ENCODE peak calls at places on chromosome 7, in seven cellular contexts. One of them, this sample, is unnamed. For H3K4me1, the result is how much of the 10 kb centered on the place peaks cover.

GRCh38 chr7:103989785-103990775 is 622 bp upstream of the RELN start:
- DNase-seq in MM.1S: peak
- DNase-seq in mucosa of descending colon: no peak
- DNase-seq in fibroblast of lung: peak
- DNase-seq in colonic mucosa: no peak
- DNase-seq in cardiac muscle cell: peak
- DNase-seq in GM23248: peak
- DNase-seq in this sample: peak

GRCh38 chr7:17041324-17041723 is 159.5 kb upstream of the AGR3 start:
- DNase-seq in MM.1S: no peak
- DNase-seq in mucosa of descending colon: no peak
- DNase-seq in colonic mucosa: no peak
- DNase-seq in GM23248: peak
- DNase-seq in cardiac muscle cell: no peak
- DNase-seq in fibroblast of lung: peak
- DNase-seq in this sample: peak

GRCh38 chr7:91568138-91568537 is 303.9 kb downstream of the FZD1 start:
- DNase-seq in mucosa of descending colon: no peak
- DNase-seq in cardiac muscle cell: no peak
- DNase-seq in fibroblast of lung: no peak
- DNase-seq in colonic mucosa: no peak
- DNase-seq in MM.1S: no peak
- DNase-seq in GM23248: no peak
- DNase-seq in this sample: no peak

GRCh38 chr7:139119486-139119849 is 9.9 kb upstream of the ZC3HAV1 start:
- DNase-seq in MM.1S: no peak
- DNase-seq in mucosa of descending colon: no peak
- DNase-seq in fibroblast of lung: no peak
- DNase-seq in cardiac muscle cell: no peak
- DNase-seq in colonic mucosa: no peak
- DNase-seq in GM23248: no peak
- DNase-seq in this sample: no peak

GRCh38 chr7:6393667-6394056 is 54.1 kb downstream of the DAGLB start:
- DNase-seq in MM.1S: no peak
- DNase-seq in mucosa of descending colon: no peak
- DNase-seq in fibroblast of lung: no peak
- DNase-seq in GM23248: no peak
- DNase-seq in cardiac muscle cell: no peak
- DNase-seq in colonic mucosa: no peak
- DNase-seq in this sample: no peak

GRCh38 chr7:84506151-84506550 is 311.6 kb upstream of the SEMA3A start:
- DNase-seq in cardiac muscle cell: no peak
- DNase-seq in GM23248: peak
- DNase-seq in colonic mucosa: no peak
- DNase-seq in mucosa of descending colon: no peak
- DNase-seq in MM.1S: no peak
- DNase-seq in fibroblast of lung: peak
- DNase-seq in this sample: peak

GRCh38 chr7:128020161-128020560 is 11.1 kb downstream of the LRRC4 start:
- DNase-seq in fibroblast of lung: no peak
- DNase-seq in MM.1S: no peak
- DNase-seq in mucosa of descending colon: no peak
- DNase-seq in GM23248: peak
- DNase-seq in cardiac muscle cell: no peak
- DNase-seq in colonic mucosa: no peak
- DNase-seq in this sample: no peak

GRCh38 chr7:107007004-107007891 is 37.3 kb upstream of the PRKAR2B start:
- DNase-seq in cardiac muscle cell: peak
- DNase-seq in fibroblast of lung: no peak
- DNase-seq in mucosa of descending colon: no peak
- DNase-seq in GM23248: no peak
- DNase-seq in colonic mucosa: no peak
- DNase-seq in MM.1S: no peak
- DNase-seq in this sample: no peak

GRCh38 chr7:147771344-147771743 is 819.2 kb upstream of the C7orf33 start:
- DNase-seq in MM.1S: no peak
- DNase-seq in GM23248: no peak
- DNase-seq in fibroblast of lung: no peak
- DNase-seq in mucosa of descending colon: no peak
- DNase-seq in cardiac muscle cell: no peak
- DNase-seq in colonic mucosa: no peak
- DNase-seq in this sample: no peak

GRCh38 chr7:6409991-6410693 is 37.6 kb downstream of the DAGLB start:
- DNase-seq in MM.1S: no peak
- DNase-seq in GM23248: no peak
- DNase-seq in colonic mucosa: no peak
- DNase-seq in mucosa of descending colon: no peak
- DNase-seq in fibroblast of lung: no peak
- DNase-seq in cardiac muscle cell: no peak
- DNase-seq in this sample: no peak

GRCh38 chr7:151261534-151261933 is 13.0 kb upstream of the SMARCD3 start:
- DNase-seq in GM23248: no peak
- DNase-seq in colonic mucosa: no peak
- DNase-seq in MM.1S: no peak
- DNase-seq in cardiac muscle cell: no peak
- DNase-seq in mucosa of descending colon: peak
- DNase-seq in fibroblast of lung: no peak
- DNase-seq in this sample: no peak

DNA sequence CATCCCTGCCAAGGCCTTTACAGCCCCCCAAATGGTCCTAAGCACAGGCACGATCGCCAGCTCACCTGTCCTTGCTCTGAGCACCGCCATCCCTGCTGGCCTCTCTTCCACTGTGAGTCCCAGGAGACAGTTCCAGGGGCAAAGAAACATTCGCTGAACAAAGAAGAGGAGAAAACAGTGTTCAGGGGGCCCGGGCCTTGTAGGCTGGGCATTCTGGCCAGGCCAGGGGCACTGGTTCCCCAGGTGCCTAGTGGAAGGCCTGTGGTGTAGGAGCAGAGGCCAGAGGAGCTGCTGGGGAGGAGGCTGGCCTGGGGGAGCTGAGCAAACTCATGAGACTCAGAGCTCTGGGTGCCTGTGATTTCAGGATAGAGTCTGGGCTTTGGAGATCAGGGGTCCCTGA is 22.6 kb downstream of the AQP1 start:
- DNase-seq in colonic mucosa: no peak
- DNase-seq in GM23248: no peak
- DNase-seq in fibroblast of lung: no peak
- DNase-seq in MM.1S: no peak
- DNase-seq in cardiac muscle cell: no peak
- DNase-seq in mucosa of descending colon: no peak
- DNase-seq in this sample: no peak
- H3K4me1 ChIP-seq in colonic mucosa: under half
- H3K4me1 ChIP-seq in GM23248: under half
- H3K4me1 ChIP-seq in fibroblast of lung: under half
- H3K4me1 ChIP-seq in MM.1S: under half
- H3K4me1 ChIP-seq in cardiac muscle cell: under half
- H3K4me1 ChIP-seq in mucosa of descending colon: under half
- H3K4me1 ChIP-seq in this sample: under half

GRCh38 chr7:47586925-47587324 is 5.0 kb upstream of the TNS3 start:
- DNase-seq in mucosa of descending colon: no peak
- DNase-seq in fibroblast of lung: no peak
- DNase-seq in GM23248: no peak
- DNase-seq in colonic mucosa: no peak
- DNase-seq in MM.1S: no peak
- DNase-seq in cardiac muscle cell: no peak
- DNase-seq in this sample: no peak

GRCh38 chr7:47587976-47588375 is 6.1 kb upstream of the TNS3 start:
- DNase-seq in cardiac muscle cell: no peak
- DNase-seq in colonic mucosa: no peak
- DNase-seq in mucosa of descending colon: no peak
- DNase-seq in fibroblast of lung: no peak
- DNase-seq in MM.1S: no peak
- DNase-seq in GM23248: no peak
- DNase-seq in this sample: no peak

GRCh38 chr7:47587389-47587788 is 5.5 kb upstream of the TNS3 start:
- DNase-seq in colonic mucosa: no peak
- DNase-seq in GM23248: peak
- DNase-seq in MM.1S: no peak
- DNase-seq in cardiac muscle cell: no peak
- DNase-seq in mucosa of descending colon: no peak
- DNase-seq in fibroblast of lung: no peak
- DNase-seq in this sample: no peak

GRCh38 chr7:47591089-47591654 is 9.3 kb upstream of the TNS3 start:
- DNase-seq in colonic mucosa: no peak
- DNase-seq in mucosa of descending colon: no peak
- DNase-seq in fibroblast of lung: no peak
- DNase-seq in cardiac muscle cell: no peak
- DNase-seq in MM.1S: no peak
- DNase-seq in GM23248: no peak
- DNase-seq in this sample: no peak

DNA sequence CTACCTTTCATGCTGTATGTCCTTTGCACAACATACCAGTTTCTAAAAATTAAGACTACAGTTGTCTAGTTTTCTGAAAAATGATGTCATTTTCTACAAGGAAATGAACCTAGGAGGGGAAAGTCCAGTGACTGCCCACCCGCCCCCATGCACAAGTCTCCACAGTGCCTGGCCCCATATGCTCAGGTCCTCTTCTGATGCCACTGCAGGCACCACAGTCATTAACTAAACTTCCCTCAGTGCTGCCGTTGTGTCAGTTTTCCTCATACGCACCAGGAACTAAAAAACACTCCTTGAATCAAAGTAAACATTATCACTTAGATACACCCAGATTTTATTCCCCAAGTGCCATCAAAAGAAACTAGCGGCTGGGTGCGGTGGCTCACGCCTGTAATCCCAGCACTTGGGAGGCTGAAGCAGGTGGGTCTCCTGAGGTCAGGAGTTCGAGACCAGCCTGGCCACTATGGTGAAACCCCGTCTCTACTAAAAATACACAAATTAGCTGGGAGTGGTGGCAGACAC is 6.9 kb upstream of the TNS3 start:
- DNase-seq in cardiac muscle cell: no peak
- DNase-seq in GM23248: no peak
- DNase-seq in fibroblast of lung: no peak
- DNase-seq in MM.1S: no peak
- DNase-seq in mucosa of descending colon: no peak
- DNase-seq in colonic mucosa: peak
- DNase-seq in this sample: no peak
- H3K4me1 ChIP-seq in cardiac muscle cell: under half
- H3K4me1 ChIP-seq in GM23248: under half
- H3K4me1 ChIP-seq in fibroblast of lung: under half
- H3K4me1 ChIP-seq in MM.1S: under half
- H3K4me1 ChIP-seq in mucosa of descending colon: under half
- H3K4me1 ChIP-seq in colonic mucosa: under half
- H3K4me1 ChIP-seq in this sample: under half

DNA sequence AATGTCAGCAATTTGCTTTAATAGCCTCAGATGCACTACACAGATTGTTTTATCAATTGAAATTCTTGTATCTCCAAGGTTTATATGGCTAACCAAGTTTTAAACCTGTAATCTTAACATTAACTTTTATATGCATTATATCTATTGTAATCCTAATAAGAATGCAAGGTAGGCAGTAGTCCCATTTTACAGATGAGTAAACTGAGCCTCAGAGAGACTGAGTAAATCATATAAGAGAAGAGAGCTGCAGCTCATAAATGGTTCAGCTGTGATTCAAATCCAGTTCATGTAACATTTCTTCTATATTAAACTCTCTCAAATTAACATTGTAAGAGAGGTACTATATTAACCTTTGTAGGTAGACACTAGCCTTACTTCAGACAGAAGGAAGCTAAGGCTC is 44.0 kb downstream of the MALSU1 start:
- DNase-seq in GM23248: no peak
- DNase-seq in cardiac muscle cell: no peak
- DNase-seq in colonic mucosa: no peak
- DNase-seq in MM.1S: no peak
- DNase-seq in fibroblast of lung: no peak
- DNase-seq in mucosa of descending colon: no peak
- DNase-seq in this sample: no peak
- H3K4me1 ChIP-seq in GM23248: under half
- H3K4me1 ChIP-seq in cardiac muscle cell: under half
- H3K4me1 ChIP-seq in colonic mucosa: under half
- H3K4me1 ChIP-seq in MM.1S: under half
- H3K4me1 ChIP-seq in fibroblast of lung: under half
- H3K4me1 ChIP-seq in mucosa of descending colon: under half
- H3K4me1 ChIP-seq in this sample: half or more

GRCh38 chr7:43876976-43877745 is 7.8 kb upstream of the MRPS24 start:
- DNase-seq in MM.1S: no peak
- DNase-seq in GM23248: no peak
- DNase-seq in fibroblast of lung: no peak
- DNase-seq in colonic mucosa: no peak
- DNase-seq in cardiac muscle cell: no peak
- DNase-seq in mucosa of descending colon: peak
- DNase-seq in this sample: no peak
- H3K4me1 ChIP-seq in MM.1S: under half
- H3K4me1 ChIP-seq in GM23248: under half
- H3K4me1 ChIP-seq in fibroblast of lung: under half
- H3K4me1 ChIP-seq in colonic mucosa: under half
- H3K4me1 ChIP-seq in cardiac muscle cell: under half
- H3K4me1 ChIP-seq in mucosa of descending colon: under half
- H3K4me1 ChIP-seq in this sample: under half

GRCh38 chr7:32639122-32639521 is 143.8 kb downstream of the AVL9 start:
- DNase-seq in colonic mucosa: no peak
- DNase-seq in GM23248: no peak
- DNase-seq in MM.1S: no peak
- DNase-seq in mucosa of descending colon: no peak
- DNase-seq in cardiac muscle cell: no peak
- DNase-seq in fibroblast of lung: no peak
- DNase-seq in this sample: no peak
- H3K4me1 ChIP-seq in colonic mucosa: under half
- H3K4me1 ChIP-seq in GM23248: under half
- H3K4me1 ChIP-seq in MM.1S: under half
- H3K4me1 ChIP-seq in mucosa of descending colon: under half
- H3K4me1 ChIP-seq in cardiac muscle cell: under half
- H3K4me1 ChIP-seq in fibroblast of lung: under half
- H3K4me1 ChIP-seq in this sample: under half

GRCh38 chr7:27607210-27607606 is 55.5 kb downstream of the HIBADH start:
- DNase-seq in colonic mucosa: no peak
- DNase-seq in fibroblast of lung: no peak
- DNase-seq in MM.1S: no peak
- DNase-seq in cardiac muscle cell: no peak
- DNase-seq in GM23248: no peak
- DNase-seq in mucosa of descending colon: no peak
- DNase-seq in this sample: no peak

GRCh38 chr7:27605283-27605682 is 57.4 kb downstream of the HIBADH start:
- DNase-seq in mucosa of descending colon: no peak
- DNase-seq in MM.1S: no peak
- DNase-seq in cardiac muscle cell: no peak
- DNase-seq in GM23248: no peak
- DNase-seq in fibroblast of lung: no peak
- DNase-seq in colonic mucosa: no peak
- DNase-seq in this sample: no peak

GRCh38 chr7:27605689-27606269 is 56.9 kb downstream of the HIBADH start:
- DNase-seq in mucosa of descending colon: no peak
- DNase-seq in GM23248: peak
- DNase-seq in MM.1S: peak
- DNase-seq in colonic mucosa: no peak
- DNase-seq in cardiac muscle cell: peak
- DNase-seq in fibroblast of lung: peak
- DNase-seq in this sample: peak

GRCh38 chr7:27608776-27609495 is 53.7 kb downstream of the HIBADH start:
- DNase-seq in fibroblast of lung: no peak
- DNase-seq in mucosa of descending colon: no peak
- DNase-seq in colonic mucosa: no peak
- DNase-seq in GM23248: peak
- DNase-seq in MM.1S: no peak
- DNase-seq in cardiac muscle cell: no peak
- DNase-seq in this sample: peak

GRCh38 chr7:27606270-27607209 is 56.1 kb downstream of the HIBADH start:
- DNase-seq in MM.1S: no peak
- DNase-seq in mucosa of descending colon: no peak
- DNase-seq in GM23248: peak
- DNase-seq in cardiac muscle cell: peak
- DNase-seq in colonic mucosa: no peak
- DNase-seq in fibroblast of lung: peak
- DNase-seq in this sample: peak
- H3K4me1 ChIP-seq in MM.1S: under half
- H3K4me1 ChIP-seq in mucosa of descending colon: under half
- H3K4me1 ChIP-seq in GM23248: half or more
- H3K4me1 ChIP-seq in cardiac muscle cell: under half
- H3K4me1 ChIP-seq in colonic mucosa: under half
- H3K4me1 ChIP-seq in fibroblast of lung: under half
- H3K4me1 ChIP-seq in this sample: under half